ENCODE peak calls at places on chromosomes 12 and 14, in eight cellular contexts. F is heart right ventricle, A is cardiac muscle cell, I is AG09319, C is GM10248, D is thoracic aorta, Y is astrocyte, E is ovary. M is an unnamed sample.

GRCh38 chr12:39626033-39626814 is 6.6 kb upstream of the ABCD2 start:
- DNase-seq in I (no peak), D (no peak), Y (no peak), A (no peak), C (no peak), F (no peak), E (no peak), M (no peak)

GRCh38 chr14:81625343-81625742 is 91.7 kb upstream of the SEL1L start:
- DNase-seq in E (no peak), C (peak), A (peak), Y (no peak), D (no peak), I (no peak), F (no peak), M (peak)

GRCh38 chr14:77790566-77791224 is 9.2 kb upstream of the ADCK1 start:
- DNase-seq in D (no peak), F (no peak), A (no peak), C (no peak), Y (no peak), E (no peak), I (no peak), M (no peak)

GRCh38 chr14:66000771-66001170 is 485.4 kb upstream of the CCDC196 start:
- DNase-seq in Y (no peak), I (no peak), A (no peak), F (no peak), C (no peak), E (no peak), D (no peak), M (no peak)

GRCh38 chr12:1582709-1583050 is 11.7 kb downstream of the FBXL14 start:
- DNase-seq in F (no peak), A (no peak), E (no peak), D (no peak), C (no peak), I (no peak), Y (no peak), M (no peak)

GRCh38 chr12:28415755-28416154 is 225.5 kb downstream of the CCDC91 start:
- DNase-seq in A (peak), E (no peak), Y (peak), C (no peak), I (peak), F (no peak), D (no peak), M (no peak)

GRCh38 chr12:88662093-88662492 is 81.8 kb upstream of the KITLG start:
- DNase-seq in I (no peak), E (no peak), A (no peak), D (no peak), C (no peak), F (no peak), Y (no peak), M (no peak)

GRCh38 chr14:56803816-56804535 is 6.3 kb downstream of the OTX2 start:
- DNase-seq in A (no peak), I (no peak), E (no peak), D (no peak), Y (no peak), F (no peak), C (no peak), M (no peak)

GRCh38 chr14:54209501-54210231 is 187.1 kb upstream of the CDKN3 start:
- DNase-seq in Y (peak), I (peak), C (no peak), E (no peak), D (no peak), F (no peak), A (peak), M (no peak)

GRCh38 chr12:76878045-76878898 is 547 bp downstream of the CSRP2 start:
- DNase-seq in I (no peak), C (peak), A (peak), E (no peak), F (no peak), Y (no peak), D (no peak), M (peak)

GRCh38 chr12:120211904-120212283 is 11.0 kb upstream of the RPLP0 start:
- DNase-seq in A (no peak), Y (no peak), D (no peak), I (no peak), C (no peak), E (no peak), F (no peak), M (no peak)

GRCh38 chr12:92524489-92524888 is 178.3 kb upstream of the PLEKHG7 start:
- DNase-seq in I (no peak), A (no peak), D (no peak), Y (no peak), E (no peak), C (no peak), F (no peak), M (no peak)

GRCh38 chr14:51639668-51640316 is 11.9 kb upstream of the FRMD6 start:
- DNase-seq in A (no peak), C (no peak), I (no peak), D (no peak), Y (no peak), F (no peak), E (no peak), M (no peak)

GRCh38 chr14:61326149-61326548 is 4.8 kb downstream of the PRKCH start:
- DNase-seq in D (no peak), C (no peak), I (no peak), Y (no peak), E (no peak), A (no peak), F (no peak), M (no peak)

GRCh38 chr14:102071283-102071998 is 15.4 kb downstream of the HSP90AA1 start:
- DNase-seq in A (peak), C (no peak), I (no peak), Y (peak), D (no peak), F (no peak), E (no peak), M (no peak)

GRCh38 chr12:78359530-78359929 is 505.0 kb upstream of the SYT1 start:
- DNase-seq in A (peak), D (no peak), I (no peak), Y (peak), F (no peak), C (no peak), E (peak), M (no peak)

GRCh38 chr12:60333461-60333860 is 737.6 kb downstream of the SLC16A7 start:
- DNase-seq in E (no peak), F (no peak), C (no peak), I (no peak), Y (peak), D (no peak), A (no peak), M (no peak)

DNA sequence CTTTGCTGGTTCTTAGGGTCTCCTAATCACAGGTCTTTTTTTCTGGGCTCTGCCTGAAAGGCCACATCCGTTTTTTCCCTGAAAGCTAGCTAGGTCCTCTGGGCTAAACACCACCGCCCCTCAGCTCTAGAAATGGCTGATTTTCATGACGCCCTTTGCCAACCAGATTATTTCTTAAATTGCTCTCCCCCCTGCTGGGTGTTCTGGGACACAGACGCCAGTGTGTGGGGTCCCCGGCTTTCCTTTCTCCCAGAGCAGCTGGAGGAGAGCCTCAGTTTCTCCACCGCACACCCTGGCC is 45.3 kb upstream of the ATP23 start:
- DNase-seq in Y (no peak), I (no peak), F (peak), E (peak), A (peak), C (no peak), D (no peak), M (no peak)
- TF ChIP-seq CTCF in Y (no peak), I (no peak), F (peak), E (peak), A (peak), C (no peak), D (no peak), M (no peak)

DNA sequence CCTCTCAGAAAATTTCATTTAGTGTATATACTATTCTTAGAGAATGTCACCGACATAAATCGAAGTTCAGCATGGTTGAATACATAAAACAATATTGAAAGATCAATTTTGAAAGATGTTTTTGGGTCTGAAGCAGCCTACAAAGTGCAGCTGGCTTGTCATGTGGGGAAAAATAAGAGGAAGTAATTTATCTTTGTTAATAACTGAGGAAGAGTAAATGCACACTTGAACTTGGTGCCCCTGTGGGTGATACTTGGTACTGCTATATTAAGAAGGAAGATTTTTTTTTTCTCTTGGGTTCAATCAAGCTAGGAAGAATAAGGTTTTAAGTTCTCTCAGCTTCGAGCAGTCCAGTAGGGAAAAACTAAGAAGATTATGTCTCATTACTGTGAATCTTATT is 661.3 kb downstream of the RPL10L start:
- DNase-seq in A (no peak), E (no peak), D (no peak), F (no peak), Y (no peak), C (no peak), I (no peak), M (no peak)
- TF ChIP-seq CTCF in A (peak), E (no peak), D (no peak), F (no peak), Y (no peak), C (no peak), I (no peak), M (no peak)

DNA sequence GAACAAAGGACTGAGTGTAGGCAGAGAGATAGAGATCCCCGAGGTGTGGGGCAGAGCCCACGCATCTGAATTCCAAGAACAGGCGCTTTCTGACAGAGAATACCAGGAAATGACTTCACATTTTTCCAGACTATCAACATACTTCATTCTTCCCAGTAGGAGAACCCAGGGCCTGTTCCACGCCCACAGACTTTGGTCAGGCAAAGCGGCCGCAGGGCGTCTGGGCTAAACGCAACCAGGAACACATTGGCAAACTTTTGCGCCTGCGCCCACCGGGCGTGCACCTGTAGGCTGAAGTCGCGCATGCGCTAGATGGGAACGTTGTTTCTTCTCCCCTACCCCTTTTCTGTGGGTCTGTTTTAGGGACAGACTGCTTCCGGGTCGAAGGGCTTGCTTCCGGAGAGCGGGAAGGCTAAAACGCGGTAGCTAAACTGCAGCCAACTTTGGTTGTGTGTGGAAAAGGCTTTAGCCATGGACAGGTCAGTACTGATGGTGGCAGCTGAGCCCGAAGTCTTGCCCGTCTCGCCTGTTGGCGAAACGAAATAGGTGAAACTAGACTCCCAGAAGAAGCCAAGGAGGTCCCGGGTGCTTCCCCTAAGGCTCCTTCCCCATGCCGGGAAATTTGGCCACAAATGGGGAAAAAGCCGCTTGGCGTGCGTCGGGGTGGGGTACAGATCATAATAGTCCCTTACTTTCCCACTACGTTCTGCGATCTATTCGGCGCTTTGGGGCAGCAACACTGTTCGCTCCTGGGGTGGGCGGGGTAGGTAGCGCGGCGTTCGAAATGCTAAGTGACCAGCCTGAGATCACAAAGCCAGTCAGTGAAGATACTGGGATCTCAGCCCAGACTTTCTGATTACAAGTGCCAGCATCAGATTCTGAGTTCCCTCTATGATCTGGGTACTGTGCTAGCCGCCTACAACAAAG is at the start of gene NUP107:
- DNase-seq in A (peak), E (peak), D (peak), I (peak), Y (peak), C (peak), F (peak), M (peak)
- TF ChIP-seq CTCF in A (peak), E (peak), D (peak), I (peak), Y (no peak), C (no peak), F (peak), M (no peak)

GRCh38 chr12:124419292-124420040 is 124.6 kb downstream of the RFLNA start:
- DNase-seq in A (no peak), F (no peak), Y (no peak), D (no peak), I (no peak), C (no peak), E (no peak), M (no peak)

GRCh38 chr12:124416516-124417395 is 121.9 kb downstream of the RFLNA start:
- DNase-seq in F (no peak), I (no peak), Y (peak), C (no peak), D (no peak), A (no peak), E (no peak), M (no peak)

GRCh38 chr12:124420041-124420765 is 125.3 kb downstream of the RFLNA start:
- DNase-seq in F (no peak), Y (no peak), A (no peak), E (no peak), C (no peak), D (no peak), I (no peak), M (no peak)

GRCh38 chr12:124418156-124418555 is 123.3 kb downstream of the RFLNA start:
- DNase-seq in A (no peak), D (no peak), E (no peak), I (no peak), Y (no peak), C (no peak), F (no peak), M (no peak)

DNA sequence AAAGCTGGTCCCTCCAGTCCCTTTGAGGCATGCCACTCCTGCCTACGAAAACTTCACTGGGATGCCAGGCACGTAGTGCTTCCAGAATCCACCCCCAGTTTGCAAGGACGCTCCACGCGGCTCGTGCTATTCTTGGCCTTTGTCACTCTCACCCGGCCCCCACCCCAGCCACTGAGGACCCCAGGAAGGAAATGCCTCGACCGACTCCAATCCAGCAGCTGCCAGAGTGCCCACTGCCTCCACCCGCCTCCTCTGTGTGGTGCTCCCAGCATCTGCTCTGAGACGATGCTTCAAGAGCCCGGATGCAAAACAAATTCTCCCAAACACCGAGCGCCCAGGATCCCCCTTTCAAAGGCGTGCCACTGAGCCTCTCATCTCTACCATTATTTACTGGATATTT is 123.9 kb downstream of the RFLNA start:
- DNase-seq in Y (no peak), D (no peak), I (no peak), A (no peak), C (no peak), F (no peak), E (no peak), M (no peak)
- TF ChIP-seq CTCF in Y (no peak), D (no peak), I (no peak), A (no peak), C (no peak), F (no peak), E (no peak), M (no peak)

GRCh38 chr12:40647651-40648050 is 44.6 kb upstream of the CNTN1 start:
- DNase-seq in F (no peak), A (no peak), D (no peak), I (no peak), C (no peak), E (no peak), Y (peak), M (no peak)
- TF ChIP-seq CTCF in F (no peak), A (no peak), D (no peak), I (no peak), C (no peak), E (no peak), Y (no peak), M (no peak)

GRCh38 chr12:31204995-31205582 is 120.9 kb downstream of the SINHCAF start:
- DNase-seq in Y (peak), A (peak), C (peak), I (no peak), F (no peak), E (no peak), D (no peak), M (peak)

GRCh38 chr12:31206038-31206670 is 119.8 kb downstream of the SINHCAF start:
- DNase-seq in Y (peak), I (no peak), F (no peak), D (no peak), A (peak), C (no peak), E (no peak), M (no peak)

GRCh38 chr12:31207799-31208465 is 118.0 kb downstream of the SINHCAF start:
- DNase-seq in A (peak), C (no peak), Y (no peak), I (no peak), E (no peak), D (no peak), F (no peak), M (no peak)

GRCh38 chr12:31201382-31201781 is 124.6 kb downstream of the SINHCAF start:
- DNase-seq in F (no peak), D (no peak), C (no peak), Y (no peak), E (no peak), I (no peak), A (no peak), M (no peak)

DNA sequence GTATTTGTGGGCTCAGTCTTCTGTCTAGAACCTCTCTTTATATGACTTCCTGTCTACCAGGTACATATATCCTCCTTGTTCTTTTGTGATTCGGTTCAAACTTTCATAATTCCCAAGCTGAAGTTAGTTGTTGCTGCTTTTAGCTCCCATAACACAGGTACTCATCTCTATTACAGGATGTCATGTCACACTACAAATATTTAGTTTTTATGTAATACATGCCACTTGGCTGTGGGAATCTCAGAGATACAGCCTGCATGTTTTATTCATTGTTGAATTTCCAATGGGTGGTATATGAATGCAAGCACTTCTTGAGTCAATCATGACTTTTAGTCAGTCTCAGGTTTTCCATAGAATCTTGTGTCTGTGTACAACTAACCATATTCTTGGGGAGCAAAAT is 122.7 kb downstream of the SINHCAF start:
- DNase-seq in A (no peak), F (no peak), Y (no peak), C (no peak), D (no peak), E (no peak), I (no peak), M (no peak)
- TF ChIP-seq CTCF in A (no peak), F (no peak), Y (no peak), C (no peak), D (no peak), E (no peak), I (no peak), M (no peak)

GRCh38 chr14:93648440-93649168 is 139.7 kb downstream of the PRIMA1 start:
- DNase-seq in D (no peak), A (no peak), F (no peak), Y (no peak), I (no peak), E (no peak), C (no peak), M (peak)
- TF ChIP-seq CTCF in D (no peak), A (no peak), F (no peak), Y (peak), I (no peak), E (no peak), C (peak), M (no peak)